ENCODE peak calls at places on chromosomes 5 and 9, in five cellular contexts. T, K, N, M and S are unnamed samples.

GRCh38 chr5:54120473-54120872 is 189.9 kb downstream of the ARL15 start:
- DNase-seq in T (no peak), K (no peak), M (no peak), N (no peak), S (no peak)

GRCh38 chr5:131381792-131382191 is 117.9 kb downstream of the CDC42SE2 start:
- DNase-seq in M (no peak), N (no peak), K (no peak), T (no peak), S (no peak)

GRCh38 chr9:136626740-136627642 is 35.7 kb upstream of the EGFL7 start:
- DNase-seq in N (no peak), M (no peak), T (peak; percentile 89), K (no peak), S (no peak)

GRCh38 chr9:79471577-79472543 is 99.9 kb upstream of the TLE4 start:
- DNase-seq in N (no peak), T (peak; percentile 56), M (peak; percentile 11), K (peak; percentile 65), S (peak; percentile 42)

GRCh38 chr5:178388381-178389030 is 155.9 kb upstream of the PHYKPL start:
- DNase-seq in K (peak; percentile 80), T (peak; percentile 14), M (no peak), N (peak; percentile 40), S (no peak)

GRCh38 chr5:116365006-116365496 is 209.6 kb downstream of the SEMA6A start:
- DNase-seq in K (no peak), M (no peak), N (no peak), T (no peak), S (no peak)

GRCh38 chr5:4226565-4226964 is 630.9 kb downstream of the IRX1 start:
- DNase-seq in K (no peak), T (no peak), M (no peak), N (no peak), S (no peak)

GRCh38 chr5:115838885-115839518 is 2.4 kb downstream of the ATG12 start:
- DNase-seq in N (no peak), T (no peak), M (no peak), K (peak; percentile 69), S (peak; percentile 50)

GRCh38 chr9:14014209-14014608 is 299.7 kb downstream of the NFIB start:
- DNase-seq in T (no peak), M (no peak), K (no peak), N (no peak), S (no peak)

GRCh38 chr5:9557696-9558095 is 11.8 kb upstream of the SEMA5A start:
- DNase-seq in N (no peak), K (no peak), M (no peak), T (no peak), S (peak; percentile 69)

GRCh38 chr5:652773-653350 is 40.3 kb downstream of the TPPP start:
- DNase-seq in T (no peak), K (no peak), M (no peak), N (peak; percentile 81), S (no peak)

GRCh38 chr9:116594552-116594951 is 92.6 kb upstream of the TRIM32 start:
- DNase-seq in T (no peak), K (peak; percentile 66), N (no peak), M (peak; percentile 48), S (peak; percentile 60)

GRCh38 chr5:127766556-127767335 is 63.6 kb downstream of the CCDC192 start:
- DNase-seq in T (no peak), K (peak; percentile 21), N (no peak), M (no peak), S (peak; percentile 39)

GRCh38 chr9:72185561-72185960 is 36.3 kb downstream of the GDA start:
- DNase-seq in N (no peak), T (no peak), M (no peak), K (no peak), S (no peak)

GRCh38 chr9:129174724-129175514 is 3.1 kb downstream of the IER5L start:
- DNase-seq in M (peak; percentile 91), N (no peak), T (peak; percentile 79), K (peak; percentile 97), S (peak; percentile 94)

GRCh38 chr5:17343675-17344074 is 126.2 kb downstream of the BASP1 start:
- DNase-seq in K (peak; percentile 89), T (no peak), M (peak; percentile 44), N (no peak), S (peak; percentile 91)

GRCh38 chr9:580652-581342 is 260.7 kb upstream of the DMRT1 start:
- DNase-seq in M (no peak), N (no peak), K (no peak), T (no peak), S (no peak)
- TF ChIP-seq CTCF in M (no peak), N (no peak), K (no peak), T (no peak), S (no peak)

GRCh38 chr9:113345693-113346092 is 3.6 kb upstream of the BSPRY start:
- DNase-seq in M (no peak), N (no peak), T (no peak), K (no peak), S (no peak)
- TF ChIP-seq CTCF in M (no peak), N (no peak), T (no peak), K (no peak), S (no peak)

GRCh38 chr5:122492675-122493074 is 180.6 kb downstream of the SNCAIP start:
- DNase-seq in N (no peak), K (peak; percentile 36), T (no peak), M (no peak), S (no peak)
- TF ChIP-seq CTCF in N (peak; percentile 71), K (peak; percentile 29), T (no peak), M (peak; percentile 14), S (peak; percentile 38)

DNA sequence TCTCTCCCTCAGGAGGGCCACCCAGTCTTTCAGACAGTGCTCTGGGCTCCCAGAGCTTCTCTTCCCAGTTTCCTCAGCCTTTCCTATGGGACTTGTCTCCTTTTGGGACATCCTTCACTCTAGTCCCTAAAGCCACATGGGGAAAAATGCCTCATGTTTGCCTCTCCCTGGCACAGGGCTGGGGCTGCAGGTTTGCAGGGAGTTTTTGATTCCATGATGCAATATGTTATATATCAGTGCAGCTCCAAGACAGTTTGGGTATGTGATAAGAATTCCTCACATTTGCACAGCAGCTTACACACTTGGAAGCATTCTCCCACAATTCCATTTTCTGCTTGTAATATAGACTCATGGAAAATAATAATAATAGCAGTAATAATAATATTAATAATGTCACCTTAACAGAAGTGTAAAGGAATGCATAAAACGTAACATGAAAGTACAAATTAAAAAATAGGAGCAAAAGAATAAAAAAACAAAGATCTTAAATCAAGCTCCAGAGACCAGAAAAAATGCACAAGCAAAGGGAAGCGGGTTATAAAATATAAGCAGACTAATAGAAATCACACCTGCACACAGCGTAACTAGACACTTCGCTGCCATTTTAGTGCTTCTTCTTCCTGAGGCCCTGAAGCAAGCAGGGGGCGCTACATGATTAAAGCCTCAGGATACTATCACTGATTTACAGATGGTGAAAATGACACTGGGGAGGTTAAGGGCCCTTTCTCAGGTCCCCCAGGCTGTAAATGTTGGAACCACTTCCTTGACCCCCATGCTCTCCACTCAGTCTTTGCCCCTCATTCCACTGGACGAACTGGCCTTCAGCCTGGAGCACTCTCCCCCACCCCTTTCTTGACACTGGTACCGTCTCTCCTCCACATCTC is 70.0 kb upstream of the IL17B start:
- DNase-seq in N (no peak), K (no peak), M (no peak), T (no peak), S (no peak)
- TF ChIP-seq CTCF in N (peak; percentile 74), K (peak; percentile 42), M (peak; percentile 31), T (no peak), S (peak; percentile 55)

DNA sequence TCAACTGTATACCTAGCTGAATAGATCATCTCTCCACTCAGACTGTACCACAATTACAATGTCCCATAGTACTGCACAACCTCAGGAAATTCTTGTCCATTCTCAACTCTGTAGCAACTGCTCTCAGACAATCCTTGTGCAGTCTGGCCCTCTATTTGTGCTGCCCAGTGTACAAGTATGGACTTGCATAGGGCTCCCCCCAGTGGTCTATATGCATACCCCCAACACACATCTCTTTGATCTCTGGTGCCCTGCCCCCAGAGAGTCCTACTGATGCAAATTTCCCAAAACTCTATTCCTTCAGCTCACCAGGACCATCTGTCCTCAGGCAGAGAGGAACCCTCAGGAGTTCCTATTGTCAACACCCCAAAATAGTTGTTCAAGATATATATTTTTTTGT is 205.3 kb downstream of the SLCO4C1 start:
- DNase-seq in T (no peak), K (no peak), N (no peak), M (no peak), S (no peak)
- TF ChIP-seq CTCF in T (peak; percentile 8), K (no peak), N (peak; percentile 29), M (no peak), S (peak; percentile 26)

DNA sequence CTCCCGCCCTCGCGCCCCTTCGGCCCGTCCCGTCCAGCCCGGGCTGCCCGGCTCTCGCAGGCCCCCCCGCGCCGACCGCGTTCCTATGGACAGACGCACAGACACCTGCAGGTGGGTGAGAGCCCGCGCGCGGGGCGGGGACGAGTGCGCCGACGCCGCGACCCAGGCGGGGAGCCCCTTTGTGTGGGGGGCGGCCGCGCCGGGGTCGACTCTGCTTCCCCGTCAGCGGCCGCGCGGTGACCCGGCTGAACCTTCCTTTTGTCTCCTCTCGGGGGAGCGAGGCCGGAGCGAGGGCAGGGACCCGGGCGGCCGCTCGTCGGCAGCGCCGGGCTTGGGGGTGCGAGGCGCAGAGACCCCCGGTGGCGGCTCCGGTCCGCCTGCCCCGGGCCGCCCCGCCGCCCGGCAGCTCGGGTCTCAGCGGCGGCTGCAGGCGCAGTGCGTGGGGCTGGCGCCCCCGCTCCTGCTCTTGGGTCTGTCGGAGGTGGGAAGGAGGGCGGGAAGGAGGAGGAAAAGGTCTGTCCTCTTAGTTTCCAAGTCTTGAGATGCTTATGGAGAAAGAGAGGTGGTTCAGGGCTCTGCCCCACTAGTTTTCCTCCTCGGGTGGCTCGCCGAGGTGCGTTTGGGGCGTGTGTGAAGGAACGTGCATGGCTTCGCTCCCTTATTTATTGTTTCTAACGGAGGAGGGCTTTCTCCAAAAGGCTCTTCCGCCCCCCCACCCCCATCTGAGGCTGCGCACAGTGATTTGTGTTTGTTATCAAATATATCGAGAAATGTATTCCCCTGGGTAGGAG is 576 bp downstream of the KIAA1958 start:
- DNase-seq in N (no peak), M (no peak), K (peak; percentile 53), T (peak; percentile 65), S (peak; percentile 54)
- TF ChIP-seq CTCF in N (peak; percentile 17), M (no peak), K (no peak), T (no peak), S (no peak)

DNA sequence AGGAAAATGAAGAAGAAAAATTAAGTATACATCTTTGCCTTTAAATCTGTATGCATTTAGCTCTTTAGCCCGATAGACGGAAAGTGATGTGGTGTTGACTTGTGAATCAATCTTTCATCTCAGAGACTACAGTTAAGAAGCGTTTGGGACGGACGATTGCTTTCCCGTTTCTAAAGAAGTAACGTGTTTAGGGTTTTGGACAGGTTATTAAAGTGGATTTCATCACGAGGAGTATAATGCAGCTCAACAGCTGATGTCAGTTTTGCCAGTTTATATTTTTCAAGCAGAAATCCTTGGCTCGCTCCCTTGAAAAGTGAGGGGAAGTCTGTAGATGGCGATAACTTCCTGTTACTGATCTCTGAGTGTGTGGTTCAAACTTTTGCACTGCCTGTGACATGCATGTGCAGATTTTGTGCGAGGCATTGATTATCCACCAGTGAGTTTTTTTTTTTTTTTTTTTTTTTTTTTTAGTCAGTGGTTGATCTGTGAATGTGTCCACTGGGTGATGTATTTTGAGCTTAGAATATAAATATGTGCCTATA is 1.1 kb downstream of the ADCY2 start:
- DNase-seq in K (no peak), M (no peak), N (no peak), T (no peak), S (peak; percentile 22)
- TF ChIP-seq CTCF in K (no peak), M (no peak), N (peak; percentile 65), T (no peak), S (no peak)

GRCh38 chr9:133003071-133003461 is 24.6 kb downstream of the GFI1B start:
- DNase-seq in K (no peak), N (no peak), T (no peak), M (no peak), S (no peak)
- TF ChIP-seq CTCF in K (no peak), N (no peak), T (no peak), M (no peak), S (no peak)

GRCh38 chr9:103789686-103790085 is 304.4 kb upstream of the SMC2 start:
- DNase-seq in T (no peak), K (peak; percentile 7), N (no peak), M (no peak), S (peak; percentile 18)
- TF ChIP-seq CTCF in T (no peak), K (peak; percentile 22), N (peak; percentile 60), M (peak; percentile 18), S (peak; percentile 51)